ENCODE peak calls at places on chromosomes 12 and 14, in five cellular contexts. O is endothelial cell of umbilical vein, K is OCI-LY7, I is GM23338, Y is fibroblast of lung. G is an unnamed sample.

GRCh38 chr14:98634043-98634820 is 637.8 kb downstream of the BCL11B start:
- DNase-seq in O (no peak), K (no peak), I (no peak), Y (no peak), G (no peak)

GRCh38 chr14:22387776-22388241 is 201.2 kb downstream of the DAD1 start:
- DNase-seq in O (no peak), K (no peak), I (peak; percentile 17), Y (peak; percentile 46), G (peak; percentile 10)

GRCh38 chr12:16012086-16012485 is 101.0 kb downstream of the DERA start:
- DNase-seq in O (peak; percentile 26), K (no peak), I (no peak), Y (peak; percentile 64), G (peak; percentile 56)

GRCh38 chr12:98085360-98085759 is 430.0 kb upstream of the TMPO start:
- DNase-seq in O (no peak), K (no peak), I (no peak), Y (peak; percentile 11), G (no peak)

GRCh38 chr12:121176826-121177529 is 33.0 kb upstream of the P2RX4 start:
- DNase-seq in O (no peak), K (no peak), I (no peak), Y (no peak), G (no peak)

GRCh38 chr12:18752280-18752920 is 14.5 kb downstream of the CAPZA3 start:
- DNase-seq in O (no peak), K (no peak), I (peak; percentile 52), Y (peak; percentile 94), G (peak; percentile 39)

GRCh38 chr14:106551265-106551664 is 1024.9 kb downstream of the TMEM121 start:
- DNase-seq in O (no peak), K (peak; percentile 32), I (no peak), Y (no peak), G (no peak)

GRCh38 chr14:72594099-72594901 is 299.6 kb downstream of the DPF3 start:
- DNase-seq in O (no peak), K (no peak), I (no peak), Y (peak; percentile 36), G (no peak)

GRCh38 chr12:16349132-16349463 is 1.7 kb downstream of the MGST1 start:
- DNase-seq in O (peak; percentile 36), K (no peak), I (peak; percentile 56), Y (peak; percentile 91), G (peak; percentile 89)

GRCh38 chr12:57541717-57542116 is 5.3 kb downstream of the DCTN2 start:
- DNase-seq in O (no peak), K (no peak), I (no peak), Y (no peak), G (no peak)

GRCh38 chr12:75844985-75845384 is 186.6 kb downstream of the PHLDA1 start:
- DNase-seq in O (no peak), K (no peak), I (no peak), Y (no peak), G (no peak)

GRCh38 chr12:53051058-53051880 is 1.4 kb downstream of the TNS2 start:
- DNase-seq in O (peak; percentile 80), K (no peak), I (no peak), Y (peak; percentile 55), G (peak; percentile 95)

GRCh38 chr12:87304406-87304805 is 724.8 kb downstream of the C12orf50 start:
- DNase-seq in O (no peak), K (no peak), I (peak; percentile 6), Y (no peak), G (no peak)

GRCh38 chr12:6766651-6767300 is 613 bp downstream of the PTMS start:
- DNase-seq in O (peak; percentile 76), K (peak; percentile 76), I (peak; percentile 93), Y (peak; percentile 59), G (peak; percentile 99)

GRCh38 chr12:49706351-49707126 is 666 bp downstream of the FMNL3 start:
- DNase-seq in O (peak; percentile 64), K (peak; percentile 48), I (peak; percentile 65), Y (peak; percentile 48), G (peak; percentile 90)

GRCh38 chr12:49708851-49709250 is 1.6 kb upstream of the FMNL3 start:
- DNase-seq in O (no peak), K (no peak), I (no peak), Y (no peak), G (no peak)

GRCh38 chr12:49707127-49707811 is at the start of gene FMNL3:
- DNase-seq in O (peak; percentile 97), K (peak; percentile 98), I (peak; percentile 96), Y (peak; percentile 94), G (peak; percentile 99)

GRCh38 chr12:49705479-49706267 is 1.5 kb downstream of the FMNL3 start:
- DNase-seq in O (peak; percentile 89), K (peak; percentile 37), I (peak; percentile 46), Y (peak; percentile 85), G (peak; percentile 84)

DNA sequence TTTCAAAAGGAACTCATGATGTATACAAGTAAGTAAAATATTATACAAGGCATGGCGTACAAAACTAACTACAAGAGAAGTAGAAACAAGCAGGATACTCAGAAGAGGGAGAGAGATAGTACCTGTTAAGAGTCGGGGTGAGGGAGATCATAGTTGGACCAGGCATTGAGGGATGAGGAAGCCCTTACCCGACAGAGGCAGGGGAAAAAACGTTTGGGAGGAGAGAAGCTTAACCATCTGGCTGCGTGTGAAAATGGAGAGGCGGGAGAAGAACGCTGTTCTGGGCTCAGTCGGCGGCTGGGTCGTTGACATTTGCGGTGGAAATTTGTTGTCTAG is 575 bp upstream of the FMNL3 start:
- DNase-seq in O (no peak), K (no peak), I (no peak), Y (no peak), G (no peak)
- H2AFZ ChIP-seq in O (peak overlapping the region; percentile 26), K (no peak overlapping the region), I (no peak overlapping the region), Y (peak overlapping the region; percentile 66), G (peak overlapping the region; percentile 91)

DNA sequence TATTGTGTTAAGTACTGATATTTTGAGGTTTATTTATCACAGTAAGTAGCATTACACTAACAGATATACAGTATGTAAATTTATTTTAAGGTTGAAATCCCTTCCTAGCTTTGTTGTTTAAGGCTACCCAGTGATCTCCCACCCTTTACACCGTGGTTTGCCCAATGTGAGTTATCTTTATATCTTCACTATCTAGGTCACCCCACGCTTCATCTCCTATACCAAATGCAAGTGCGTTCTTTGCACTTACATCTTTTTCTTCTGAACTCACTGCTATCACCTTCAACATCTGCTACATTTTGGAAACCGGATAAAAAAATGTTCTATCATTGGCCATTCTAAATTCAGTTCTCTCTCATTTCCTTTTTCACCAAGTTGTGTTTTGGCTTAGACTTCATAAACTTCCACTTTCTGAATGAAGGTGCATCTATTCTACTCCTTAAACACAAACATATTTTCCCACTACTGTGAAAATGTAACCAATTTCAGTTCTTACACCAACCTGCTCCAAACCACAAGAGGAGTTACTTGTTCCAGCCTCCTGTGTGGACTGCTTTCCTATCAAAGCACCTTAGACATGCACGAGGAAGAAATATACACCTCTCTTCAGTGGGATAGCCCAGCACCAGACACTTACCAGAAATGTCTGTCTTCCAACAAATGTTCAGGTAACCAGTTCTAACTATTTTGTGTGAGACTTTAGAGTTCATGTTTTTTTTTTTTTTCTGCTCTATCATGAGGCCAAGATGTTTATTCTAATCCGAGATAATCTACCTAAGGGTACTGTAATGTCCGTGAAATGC is 21.8 kb downstream of the CLEC9A start:
- DNase-seq in O (no peak), K (no peak), I (no peak), Y (no peak), G (no peak)
- H2AFZ ChIP-seq in O (no peak overlapping the region), K (no peak overlapping the region), I (no peak overlapping the region), Y (no peak overlapping the region), G (no peak overlapping the region)

GRCh38 chr12:71360013-71360412 is 79.6 kb upstream of the LGR5 start:
- DNase-seq in O (no peak), K (no peak), I (no peak), Y (no peak), G (no peak)

GRCh38 chr12:71353607-71354006 is 86.0 kb upstream of the LGR5 start:
- DNase-seq in O (no peak), K (no peak), I (no peak), Y (no peak), G (no peak)

GRCh38 chr12:71349950-71350349 is 89.6 kb upstream of the LGR5 start:
- DNase-seq in O (no peak), K (no peak), I (no peak), Y (no peak), G (no peak)

GRCh38 chr12:71356569-71356968 is 83.0 kb upstream of the LGR5 start:
- DNase-seq in O (no peak), K (no peak), I (no peak), Y (no peak), G (no peak)

DNA sequence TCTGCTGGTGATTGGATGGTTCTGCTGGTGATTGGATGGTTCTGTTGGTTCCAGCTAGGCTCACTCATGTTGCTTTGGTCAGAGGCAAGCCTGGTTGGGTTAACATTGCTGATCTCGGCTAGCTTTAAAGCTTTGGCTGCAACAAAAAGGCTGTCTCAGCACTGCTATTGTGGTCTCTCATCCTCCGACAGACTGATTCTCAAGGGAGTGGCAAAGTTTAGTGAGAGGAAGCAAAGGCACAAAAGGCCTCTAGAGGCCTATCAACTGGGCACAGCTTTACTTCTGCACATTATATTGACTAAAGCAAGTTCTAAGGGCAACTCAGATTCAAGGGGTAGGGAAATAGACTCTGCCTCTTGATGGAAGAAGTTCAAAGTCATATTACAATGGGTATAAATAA is 84.7 kb upstream of the LGR5 start:
- DNase-seq in O (no peak), K (no peak), I (peak; percentile 8), Y (no peak), G (no peak)
- H2AFZ ChIP-seq in O (no peak overlapping the region), K (no peak overlapping the region), I (no peak overlapping the region), Y (no peak overlapping the region), G (no peak overlapping the region)

DNA sequence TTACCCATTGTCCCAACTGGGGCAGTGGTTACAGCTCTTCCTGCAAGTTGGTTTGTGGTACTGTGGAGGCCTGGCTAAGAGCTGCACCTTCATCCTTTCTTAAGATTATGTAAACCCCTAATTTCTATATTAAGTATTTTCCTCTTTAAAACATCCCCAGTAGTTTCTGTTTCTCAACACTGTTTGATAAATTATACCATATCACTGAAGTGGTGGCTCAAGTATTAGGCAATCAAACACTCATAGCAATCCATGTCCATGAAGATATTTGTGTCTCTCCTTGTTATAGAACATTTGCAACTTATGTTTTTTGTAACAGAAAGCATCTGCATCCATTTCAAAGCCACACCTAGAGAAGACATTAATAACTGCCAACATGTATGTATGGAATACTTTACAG is 31.8 kb downstream of the ATXN3 start:
- DNase-seq in O (no peak), K (no peak), I (no peak), Y (no peak), G (no peak)
- H2AFZ ChIP-seq in O (no peak overlapping the region), K (no peak overlapping the region), I (no peak overlapping the region), Y (no peak overlapping the region), G (no peak overlapping the region)

DNA sequence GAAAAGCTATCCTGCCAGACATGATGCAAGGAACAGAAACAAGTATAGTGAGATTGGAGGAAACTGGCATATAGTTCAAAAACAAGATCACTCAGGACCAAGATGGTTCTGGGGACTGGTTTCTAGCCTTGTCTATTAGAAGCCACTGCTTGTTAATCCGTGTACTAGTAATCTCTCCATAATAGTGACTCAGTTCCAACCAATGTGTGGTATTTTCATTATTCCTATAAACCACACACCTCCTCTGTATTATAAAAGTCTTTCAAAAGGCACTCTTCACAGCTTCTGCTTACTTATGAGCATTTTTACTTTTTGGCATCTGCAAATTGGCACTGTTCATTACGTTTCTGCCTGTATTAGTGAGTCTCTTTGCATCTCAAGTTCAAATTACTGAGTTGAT is 140.3 kb downstream of the SLC6A15 start:
- DNase-seq in O (no peak), K (no peak), I (no peak), Y (peak; percentile 74), G (no peak)
- H2AFZ ChIP-seq in O (no peak overlapping the region), K (no peak overlapping the region), I (no peak overlapping the region), Y (no peak overlapping the region), G (no peak overlapping the region)

GRCh38 chr12:48973084-48973483 is 1.5 kb upstream of the WNT10B start:
- DNase-seq in O (no peak), K (no peak), I (no peak), Y (no peak), G (peak; percentile 79)
- H2AFZ ChIP-seq in O (no peak overlapping the region), K (no peak overlapping the region), I (no peak overlapping the region), Y (no peak overlapping the region), G (no peak overlapping the region)

G was measured in osteoblast.